ENCODE peak calls at places on chromosomes 4 and X, in eight cellular contexts. R, N, G, T, M, V, H and B are unnamed samples.
A peak's percentile ranks its signal among the peaks of the same experiment; 100 is the strongest.

GRCh38 chr4:151811403-151811802 is 50.6 kb upstream of the GATB start:
- DNase-seq in V (no peak), H (no peak), R (no peak), M (no peak), G (no peak), N (no peak), T (no peak), B (no peak)

GRCh38 chrX:115322375-115322774 is 32.9 kb downstream of the LUZP4 start:
- DNase-seq in R (no peak), M (no peak), G (no peak), H (no peak), V (no peak), T (no peak), N (no peak), B (no peak)

GRCh38 chrX:65745992-65746391 is 78.5 kb downstream of the MSN start:
- DNase-seq in R (no peak), M (no peak), T (no peak), V (no peak), N (no peak), G (no peak), H (no peak), B (peak; percentile 48)

GRCh38 chrX:29241831-29242230 is 654.6 kb downstream of the IL1RAPL1 start:
- DNase-seq in H (no peak), V (no peak), M (no peak), N (no peak), R (no peak), T (peak; percentile 9), G (no peak), B (no peak)

GRCh38 chr4:26081795-26082498 is 167.9 kb downstream of the SMIM20 start:
- DNase-seq in M (no peak), N (no peak), T (peak; percentile 66), H (no peak), R (no peak), V (no peak), G (peak; percentile 38), B (no peak)

GRCh38 chr4:88196523-88197185 is 38.2 kb upstream of the ABCG2 start:
- DNase-seq in V (no peak), G (no peak), M (no peak), H (no peak), R (no peak), N (no peak), T (no peak), B (no peak)

GRCh38 chr4:77652237-77652897 is 46.7 kb downstream of the CXCL13 start:
- DNase-seq in M (no peak), G (no peak), R (no peak), H (no peak), T (peak; percentile 9), V (no peak), N (no peak), B (no peak)

GRCh38 chr4:189202869-189203271 is 737.8 kb upstream of the FRG1 start:
- DNase-seq in T (peak; percentile 58), H (no peak), V (no peak), G (peak; percentile 19), N (no peak), M (no peak), R (no peak), B (no peak)

GRCh38 chrX:70042399-70043371 is 7.1 kb downstream of the AWAT2 start:
- DNase-seq in M (no peak), V (no peak), N (no peak), T (peak; percentile 44), R (no peak), H (no peak), G (no peak), B (peak; percentile 67)

GRCh38 chr4:40998680-40999358 is 215.5 kb downstream of the APBB2 start:
- DNase-seq in R (no peak), T (peak; percentile 94), N (peak; percentile 49), H (no peak), G (peak; percentile 77), V (no peak), M (no peak), B (no peak)

GRCh38 chr4:146398404-146398803 is 123.3 kb downstream of the SLC10A7 start:
- DNase-seq in T (no peak), M (no peak), H (no peak), G (no peak), V (no peak), R (no peak), N (no peak), B (no peak)

GRCh38 chr4:85496933-85497332 is 22.0 kb downstream of the ARHGAP24 start:
- DNase-seq in M (no peak), N (no peak), H (no peak), T (peak; percentile 70), G (peak; percentile 64), V (no peak), R (no peak), B (no peak)

GRCh38 chr4:155809835-155810234 is 51.0 kb downstream of the GUCY1B1 start:
- DNase-seq in R (no peak), V (no peak), G (peak; percentile 59), M (no peak), T (peak; percentile 95), H (no peak), N (peak; percentile 10), B (no peak)

GRCh38 chr4:110514889-110515479 is 39.0 kb downstream of the ENPEP start:
- DNase-seq in H (no peak), T (peak; percentile 67), R (no peak), M (no peak), N (no peak), V (no peak), G (peak; percentile 16), B (no peak)

DNA sequence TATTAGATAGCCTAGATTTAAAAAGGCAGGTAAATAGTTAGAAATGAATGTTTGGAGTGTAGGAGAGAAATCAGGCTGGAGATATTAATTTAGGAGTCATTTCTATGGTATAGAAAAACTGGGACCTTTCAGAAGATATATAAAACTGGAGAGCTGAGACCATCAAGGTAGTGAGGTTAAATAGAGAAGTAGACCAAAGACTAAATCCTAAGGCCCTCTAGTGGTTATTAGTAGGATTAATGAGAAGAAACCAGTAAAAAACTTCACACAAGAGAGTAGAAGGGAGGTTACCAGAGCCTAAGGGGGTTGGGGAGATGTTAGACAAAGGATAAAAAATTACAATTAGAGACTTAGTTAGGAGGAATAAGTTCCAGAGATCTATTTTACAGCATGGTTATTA is 351.0 kb upstream of the SPANXN1 start:
- DNase-seq in H (no peak), M (no peak), G (peak; percentile 24), T (peak; percentile 25), N (no peak), V (no peak), R (no peak), B (no peak)
- TF ChIP-seq CTCF in H (no peak), M (no peak), G (peak; percentile 31), T (peak; percentile 2), N (no peak), V (peak; percentile 9), R (no peak), B (peak; percentile 73)

GRCh38 chrX:98481636-98482035 is 1597.9 kb downstream of the RPA4 start:
- DNase-seq in N (no peak), H (no peak), G (no peak), R (no peak), M (no peak), V (no peak), T (no peak), B (no peak)
- TF ChIP-seq CTCF in N (no peak), H (no peak), G (no peak), R (no peak), M (no peak), V (no peak), T (no peak), B (no peak)

GRCh38 chr4:140427104-140427918 is at the start of gene CLGN:
- DNase-seq in V (peak; percentile 48), N (peak; percentile 71), T (peak; percentile 43), G (peak; percentile 20), R (peak; percentile 91), M (peak; percentile 66), H (peak; percentile 8), B (peak; percentile 97)
- TF ChIP-seq CTCF in V (no peak), N (peak; percentile 49), T (peak; percentile 5), G (no peak), R (peak; percentile 26), M (peak; percentile 7), H (peak; percentile 23), B (peak; percentile 90)

GRCh38 chr4:37891221-37892159 is 606 bp downstream of the TBC1D1 start:
- DNase-seq in M (no peak), R (peak; percentile 19), V (peak; percentile 32), H (peak; percentile 32), N (peak; percentile 34), G (peak; percentile 5), T (peak; percentile 34), B (peak; percentile 70)
- TF ChIP-seq CTCF in M (no peak), R (no peak), V (no peak), H (no peak), N (no peak), G (no peak), T (no peak), B (no peak)

DNA sequence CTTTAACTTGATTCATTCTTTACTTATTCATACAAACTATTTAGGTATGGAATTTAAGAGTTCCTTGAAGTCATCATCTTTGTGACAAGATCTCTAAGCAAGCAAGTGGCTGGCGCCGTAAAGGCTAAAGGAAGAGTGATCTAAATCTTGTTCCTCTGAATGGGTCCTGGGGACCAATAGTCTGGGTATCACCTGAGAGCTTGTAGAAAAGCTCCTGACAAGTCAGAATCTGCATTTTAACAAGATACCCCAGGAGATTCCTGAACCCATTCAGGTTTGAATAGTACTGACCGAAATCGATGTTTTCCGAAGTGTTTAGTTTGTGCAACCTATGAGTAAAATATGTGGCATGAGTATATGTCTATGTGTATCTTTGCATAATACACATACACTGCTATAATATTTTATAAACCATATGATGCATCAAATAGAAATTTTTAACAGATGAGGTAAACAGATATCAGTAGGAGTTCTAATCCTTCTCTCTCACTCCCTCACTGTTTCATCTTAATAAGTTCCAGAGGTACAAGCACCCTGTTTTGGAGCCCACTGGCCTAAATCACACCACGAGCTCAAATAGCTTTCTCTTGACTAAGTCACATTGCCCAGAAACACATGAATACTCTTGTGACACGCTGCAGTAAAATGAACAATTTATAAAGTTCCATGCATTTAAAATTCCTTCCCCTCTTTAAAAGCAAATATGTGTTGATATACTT is 170.0 kb downstream of the RELL1 start:
- DNase-seq in N (no peak), M (no peak), H (no peak), V (no peak), G (no peak), T (peak; percentile 12), R (no peak), B (no peak)
- TF ChIP-seq CTCF in N (no peak), M (no peak), H (no peak), V (no peak), G (no peak), T (no peak), R (no peak), B (no peak)

DNA sequence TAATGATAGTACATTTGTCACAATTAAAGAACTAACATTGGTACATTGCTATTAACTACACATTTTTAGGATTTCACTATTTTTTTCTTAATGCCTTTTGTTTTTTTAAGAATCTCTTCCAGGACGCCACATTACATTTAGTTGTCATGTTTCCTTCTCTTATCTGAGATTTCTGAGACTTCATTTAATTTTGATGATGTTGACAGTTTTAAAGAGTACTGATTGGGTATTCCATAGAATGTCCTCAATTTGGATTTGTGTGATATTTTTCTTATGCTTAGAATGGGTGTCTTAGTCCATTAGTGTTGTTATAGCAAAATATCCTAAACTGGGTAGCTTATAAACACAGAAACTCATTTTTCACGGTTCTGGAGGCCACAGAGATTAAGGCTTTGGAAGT is 1095.5 kb upstream of the LCORL start:
- DNase-seq in N (no peak), R (no peak), H (no peak), G (no peak), M (no peak), V (no peak), T (no peak), B (no peak)
- TF ChIP-seq CTCF in N (no peak), R (no peak), H (no peak), G (no peak), M (no peak), V (no peak), T (no peak), B (no peak)